ENCODE peak calls at places on chromosomes 11 and 22, in four cellular contexts. One of them, this sample, is unnamed.

GRCh38 chr11:64876835-64877341 is 1.5 kb downstream of the EHD1 start:
- DNase-seq in breast epithelium: peak
- DNase-seq in suprapubic skin: no peak
- DNase-seq in stomach: peak
- DNase-seq in this sample: peak

GRCh38 chr11:127674754-127675153 is 674.2 kb upstream of the KIRREL3 start:
- DNase-seq in stomach: no peak
- DNase-seq in breast epithelium: no peak
- DNase-seq in suprapubic skin: no peak
- DNase-seq in this sample: no peak

GRCh38 chr22:49159711-49160110 is 668.0 kb downstream of the BRD1 start:
- DNase-seq in suprapubic skin: no peak
- DNase-seq in breast epithelium: no peak
- DNase-seq in stomach: no peak
- DNase-seq in this sample: no peak

GRCh38 chr11:122756417-122756816 is 81.9 kb upstream of the CRTAM start:
- DNase-seq in suprapubic skin: no peak
- DNase-seq in breast epithelium: no peak
- DNase-seq in stomach: peak
- DNase-seq in this sample: no peak

GRCh38 chr11:57353024-57353423 is 14.9 kb downstream of the P2RX3 start:
- DNase-seq in suprapubic skin: no peak
- DNase-seq in stomach: no peak
- DNase-seq in breast epithelium: no peak
- DNase-seq in this sample: no peak

GRCh38 chr22:48288541-48288940 is 1526.1 kb downstream of the TBC1D22A start:
- DNase-seq in suprapubic skin: peak
- DNase-seq in stomach: no peak
- DNase-seq in breast epithelium: no peak
- DNase-seq in this sample: no peak

GRCh38 chr11:19816817-19817216 is 104.2 kb downstream of the NAV2 start:
- DNase-seq in breast epithelium: no peak
- DNase-seq in stomach: no peak
- DNase-seq in suprapubic skin: no peak
- DNase-seq in this sample: no peak

GRCh38 chr11:131137046-131137445 is 220.8 kb upstream of the SNX19 start:
- DNase-seq in suprapubic skin: no peak
- DNase-seq in stomach: no peak
- DNase-seq in breast epithelium: no peak
- DNase-seq in this sample: no peak

GRCh38 chr11:128394436-128395089 is 192.8 kb downstream of the ETS1 start:
- DNase-seq in stomach: no peak
- DNase-seq in suprapubic skin: no peak
- DNase-seq in breast epithelium: no peak
- DNase-seq in this sample: no peak

GRCh38 chr11:57167125-57167839 is 14.5 kb upstream of the LRRC55 start:
- DNase-seq in breast epithelium: no peak
- DNase-seq in stomach: no peak
- DNase-seq in suprapubic skin: no peak
- DNase-seq in this sample: no peak

GRCh38 chr11:75525433-75526191 is at the start of gene GDPD5:
- DNase-seq in stomach: peak
- DNase-seq in breast epithelium: peak
- DNase-seq in suprapubic skin: peak
- DNase-seq in this sample: peak

GRCh38 chr11:91795139-91795887 is 429.3 kb upstream of the FAT3 start:
- DNase-seq in suprapubic skin: no peak
- DNase-seq in stomach: no peak
- DNase-seq in breast epithelium: no peak
- DNase-seq in this sample: no peak

GRCh38 chr11:62542111-62542745 is 4.4 kb downstream of the AHNAK start:
- DNase-seq in suprapubic skin: no peak
- DNase-seq in breast epithelium: no peak
- DNase-seq in stomach: peak
- DNase-seq in this sample: no peak

GRCh38 chr11:48354013-48354412 is 12.3 kb downstream of the OR4C5 start:
- DNase-seq in breast epithelium: no peak
- DNase-seq in suprapubic skin: no peak
- DNase-seq in stomach: no peak
- DNase-seq in this sample: no peak

GRCh38 chr11:2581931-2582435 is 117.8 kb downstream of the KCNQ1OT1 start:
- DNase-seq in breast epithelium: no peak
- DNase-seq in stomach: peak
- DNase-seq in suprapubic skin: no peak
- DNase-seq in this sample: no peak

GRCh38 chr11:132072044-132072879 is 701.8 kb downstream of the NTM start:
- DNase-seq in stomach: no peak
- DNase-seq in suprapubic skin: no peak
- DNase-seq in breast epithelium: no peak
- DNase-seq in this sample: no peak

GRCh38 chr11:45162916-45163879 is 16.8 kb downstream of the PRDM11 start:
- DNase-seq in stomach: no peak
- DNase-seq in breast epithelium: no peak
- DNase-seq in suprapubic skin: no peak
- DNase-seq in this sample: no peak

GRCh38 chr22:26675687-26676273 is 18.4 kb downstream of the MIAT start:
- DNase-seq in stomach: no peak
- DNase-seq in breast epithelium: no peak
- DNase-seq in suprapubic skin: no peak
- DNase-seq in this sample: no peak

GRCh38 chr22:26680485-26680884 is 23.1 kb downstream of the MIAT start:
- DNase-seq in stomach: no peak
- DNase-seq in suprapubic skin: no peak
- DNase-seq in breast epithelium: no peak
- DNase-seq in this sample: no peak

GRCh38 chr22:26677217-26677616 is 19.8 kb downstream of the MIAT start:
- DNase-seq in suprapubic skin: no peak
- DNase-seq in breast epithelium: no peak
- DNase-seq in stomach: no peak
- DNase-seq in this sample: no peak

GRCh38 chr22:26681395-26681821 is 24.0 kb downstream of the MIAT start:
- DNase-seq in breast epithelium: no peak
- DNase-seq in stomach: no peak
- DNase-seq in suprapubic skin: no peak
- DNase-seq in this sample: no peak

GRCh38 chr22:26679003-26679629 is 21.7 kb downstream of the MIAT start:
- DNase-seq in suprapubic skin: no peak
- DNase-seq in breast epithelium: peak
- DNase-seq in stomach: peak
- DNase-seq in this sample: peak
- H3K4me3 ChIP-seq in suprapubic skin: no peak
- H3K4me3 ChIP-seq in breast epithelium: no peak
- H3K4me3 ChIP-seq in stomach: no peak
- H3K4me3 ChIP-seq in this sample: no peak

GRCh38 chr11:506238-506949 is 648 bp downstream of the RNH1 start:
- DNase-seq in suprapubic skin: peak
- DNase-seq in stomach: peak
- DNase-seq in breast epithelium: peak
- DNase-seq in this sample: peak
- TF ChIP-seq POLR2A in suprapubic skin: peak
- TF ChIP-seq POLR2A in stomach: peak
- TF ChIP-seq POLR2A in breast epithelium: peak
- TF ChIP-seq POLR2A in this sample: peak

GRCh38 chr11:125952973-125953372 is 7.1 kb downstream of the VSIG10L2 start:
- DNase-seq in stomach: peak
- DNase-seq in suprapubic skin: no peak
- DNase-seq in breast epithelium: peak
- DNase-seq in this sample: peak
- TF ChIP-seq POLR2AphosphoS5 in stomach: peak
- TF ChIP-seq POLR2AphosphoS5 in suprapubic skin: no peak
- TF ChIP-seq POLR2AphosphoS5 in breast epithelium: peak
- TF ChIP-seq POLR2AphosphoS5 in this sample: peak

GRCh38 chr11:10748241-10748640 is 2.8 kb upstream of the CTR9 start:
- DNase-seq in stomach: no peak
- DNase-seq in suprapubic skin: no peak
- DNase-seq in breast epithelium: no peak
- DNase-seq in this sample: no peak

GRCh38 chr11:10749476-10749875 is 1.6 kb upstream of the CTR9 start:
- DNase-seq in stomach: no peak
- DNase-seq in suprapubic skin: no peak
- DNase-seq in breast epithelium: no peak
- DNase-seq in this sample: no peak

GRCh38 chr11:10747733-10748132 is 3.3 kb upstream of the CTR9 start:
- DNase-seq in suprapubic skin: no peak
- DNase-seq in breast epithelium: no peak
- DNase-seq in stomach: no peak
- DNase-seq in this sample: no peak

GRCh38 chr11:10744206-10744605 is 6.8 kb upstream of the CTR9 start:
- DNase-seq in stomach: no peak
- DNase-seq in suprapubic skin: no peak
- DNase-seq in breast epithelium: no peak
- DNase-seq in this sample: no peak

GRCh38 chr11:10746871-10747270 is 4.2 kb upstream of the CTR9 start:
- DNase-seq in stomach: no peak
- DNase-seq in suprapubic skin: no peak
- DNase-seq in breast epithelium: no peak
- DNase-seq in this sample: no peak
- H3K4me3 ChIP-seq in stomach: no peak
- H3K4me3 ChIP-seq in suprapubic skin: no peak
- H3K4me3 ChIP-seq in breast epithelium: no peak
- H3K4me3 ChIP-seq in this sample: no peak